ENCODE peak calls at places on chromosome 11, in nine cellular contexts. P is right lobe of liver, Y is H9, U is tibial artery, I is cardiac muscle cell, B is pancreas, R is fibroblast of lung, E is RWPE1, T is IMR-90. H is an unnamed sample.
A peak's percentile ranks its signal among the peaks of the same experiment; 100 is the strongest.

GRCh38 chr11:64128255-64129006 is 37.5 kb downstream of the MACROD1 start:
- DNase-seq in T (no peak), E (no peak), I (no peak), P (no peak), U (no peak), R (no peak), B (peak; percentile 82), Y (no peak), H (no peak)

GRCh38 chr11:19889531-19889930 is 176.9 kb downstream of the NAV2 start:
- DNase-seq in R (peak; percentile 74), T (peak; percentile 38), P (no peak), U (no peak), B (no peak), I (no peak), E (no peak), Y (no peak), H (no peak)

GRCh38 chr11:62548545-62549335 is 2.1 kb upstream of the AHNAK start:
- DNase-seq in P (peak; percentile 77), Y (no peak), T (no peak), U (peak; percentile 73), E (no peak), I (peak; percentile 71), B (no peak), R (peak; percentile 41), H (no peak)

GRCh38 chr11:117230286-117230961 is 1.4 kb downstream of the PCSK7 start:
- DNase-seq in Y (no peak), E (no peak), I (peak; percentile 38), T (peak; percentile 51), U (no peak), R (peak; percentile 48), P (no peak), B (no peak), H (peak; percentile 41)

GRCh38 chr11:104090767-104091166 is 54.3 kb downstream of the DDI1 start:
- DNase-seq in T (no peak), B (no peak), R (peak; percentile 27), I (no peak), U (no peak), Y (no peak), E (no peak), P (no peak), H (no peak)

GRCh38 chr11:61138940-61139339 is 22.3 kb downstream of the VPS37C start:
- DNase-seq in Y (no peak), U (no peak), R (peak; percentile 90), P (peak; percentile 15), E (no peak), T (peak; percentile 76), B (peak; percentile 27), I (peak; percentile 94), H (no peak)

GRCh38 chr11:2273771-2274170 is 3.4 kb upstream of the ASCL2 start:
- DNase-seq in U (peak; percentile 37), R (no peak), I (no peak), B (no peak), Y (no peak), P (no peak), T (no peak), E (no peak), H (no peak)

GRCh38 chr11:112085822-112086421 is 634 bp downstream of the TIMM8B start:
- DNase-seq in I (peak; percentile 33), P (no peak), Y (no peak), B (no peak), E (peak; percentile 44), T (peak; percentile 17), R (peak; percentile 27), U (no peak), H (no peak)

GRCh38 chr11:102416974-102417373 is 35.6 kb downstream of the TMEM123 start:
- DNase-seq in B (no peak), R (no peak), P (no peak), E (no peak), Y (no peak), T (no peak), I (no peak), U (no peak), H (no peak)

GRCh38 chr11:102419181-102419580 is 33.4 kb downstream of the TMEM123 start:
- DNase-seq in E (peak; percentile 23), T (no peak), I (no peak), R (no peak), Y (no peak), B (no peak), U (no peak), P (no peak), H (no peak)

GRCh38 chr11:102414559-102414958 is 38.0 kb downstream of the TMEM123 start:
- DNase-seq in Y (no peak), E (no peak), R (no peak), T (no peak), U (no peak), B (no peak), P (no peak), I (no peak), H (no peak)

GRCh38 chr11:102413497-102413896 is 39.1 kb downstream of the TMEM123 start:
- DNase-seq in B (no peak), E (no peak), T (no peak), U (no peak), I (no peak), R (no peak), P (no peak), Y (no peak), H (no peak)

GRCh38 chr11:102415252-102415916 is 37.2 kb downstream of the TMEM123 start:
- DNase-seq in B (no peak), R (no peak), P (no peak), T (no peak), I (no peak), U (no peak), E (no peak), Y (no peak), H (no peak)
- TF ChIP-seq CTCF in B (no peak), R (no peak), P (no peak), T (no peak), I (no peak), U (no peak), E (no peak), Y (no peak), H (no peak)

GRCh38 chr11:9203715-9204311 is 61.3 kb downstream of the DENND5A start:
- DNase-seq in E (no peak), U (no peak), I (no peak), T (no peak), B (no peak), Y (peak; percentile 41), P (no peak), R (no peak), H (no peak)

GRCh38 chr11:9205596-9205995 is 59.6 kb downstream of the DENND5A start:
- DNase-seq in E (no peak), P (no peak), U (no peak), Y (no peak), T (no peak), I (no peak), R (peak; percentile 43), B (no peak), H (no peak)

GRCh38 chr11:9206496-9206895 is 58.7 kb downstream of the DENND5A start:
- DNase-seq in I (peak; percentile 79), P (no peak), U (no peak), B (no peak), Y (no peak), R (peak; percentile 93), T (peak; percentile 78), E (no peak), H (no peak)

GRCh38 chr11:9200471-9200870 is 64.7 kb downstream of the DENND5A start:
- DNase-seq in R (no peak), E (no peak), P (no peak), B (no peak), U (no peak), I (no peak), T (no peak), Y (no peak), H (no peak)

DNA sequence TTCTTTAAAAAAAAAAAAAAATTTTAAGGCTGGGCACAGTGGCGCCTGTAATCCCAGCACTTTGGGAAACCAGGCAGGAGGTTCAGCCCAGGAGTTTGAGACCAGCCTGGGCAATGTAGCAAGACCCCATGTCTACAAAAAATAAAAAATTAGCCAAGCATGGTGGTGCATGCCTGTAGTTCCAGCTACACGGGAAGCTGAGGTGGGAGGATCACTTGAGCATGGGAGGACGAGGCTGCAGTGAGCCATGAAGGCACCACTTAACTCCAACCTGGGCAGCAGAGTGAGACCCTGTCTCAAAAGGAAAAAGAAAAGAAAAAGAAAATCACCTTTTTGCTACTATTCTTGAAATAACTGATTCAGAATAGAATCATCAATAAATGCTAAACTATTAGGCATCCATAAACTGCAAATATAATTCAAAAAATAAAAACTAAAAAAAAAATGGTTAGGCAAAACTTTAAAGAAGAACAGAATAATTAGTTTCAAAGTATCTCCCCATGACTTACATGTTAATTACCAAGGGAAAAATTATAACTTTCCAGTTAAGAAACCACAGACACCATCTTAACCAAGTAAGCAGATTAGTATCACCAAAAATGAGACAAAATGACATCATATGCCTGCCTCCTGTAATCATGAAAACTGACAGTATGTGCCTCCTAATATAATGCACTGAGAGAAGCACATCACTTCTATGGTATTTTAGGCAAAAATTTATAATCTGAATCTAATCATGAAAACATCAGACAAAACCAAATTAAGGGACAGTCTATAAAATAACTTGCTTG is 63.6 kb downstream of the DENND5A start:
- DNase-seq in E (no peak), B (no peak), T (no peak), Y (no peak), R (no peak), I (no peak), U (no peak), P (no peak), H (no peak)
- TF ChIP-seq CTCF in E (no peak), B (no peak), T (no peak), Y (no peak), R (no peak), I (no peak), U (no peak), P (no peak), H (no peak)

GRCh38 chr11:7534030-7534378 is 20.2 kb downstream of the PPFIBP2 start:
- DNase-seq in P (no peak), T (no peak), Y (no peak), E (no peak), I (no peak), U (no peak), R (no peak), B (no peak), H (no peak)

GRCh38 chr11:7537260-7537659 is 23.5 kb downstream of the PPFIBP2 start:
- DNase-seq in B (no peak), Y (no peak), R (no peak), E (no peak), U (no peak), T (no peak), I (no peak), P (no peak), H (no peak)

GRCh38 chr11:7538023-7538422 is 24.2 kb downstream of the PPFIBP2 start:
- DNase-seq in E (no peak), R (no peak), P (no peak), I (peak; percentile 16), T (no peak), U (no peak), Y (no peak), B (no peak), H (no peak)

GRCh38 chr11:7538466-7539454 is 25.0 kb downstream of the PPFIBP2 start:
- DNase-seq in Y (no peak), T (no peak), E (no peak), R (no peak), B (no peak), U (no peak), I (no peak), P (no peak), H (no peak)

GRCh38 chr11:7536102-7536501 is 22.3 kb downstream of the PPFIBP2 start:
- DNase-seq in P (no peak), T (no peak), I (no peak), Y (peak; percentile 44), R (no peak), B (no peak), U (no peak), E (no peak), H (no peak)
- TF ChIP-seq CTCF in P (no peak), T (no peak), I (no peak), Y (peak; percentile 63), R (peak; percentile 22), B (no peak), U (no peak), E (no peak), H (no peak)

GRCh38 chr11:5291207-5291838 is 10.4 kb downstream of the OR51B4 start:
- DNase-seq in Y (peak; percentile 33), P (no peak), B (no peak), I (peak; percentile 55), R (peak; percentile 32), T (peak; percentile 68), U (no peak), E (peak; percentile 33), H (no peak)
- TF ChIP-seq CTCF in Y (peak; percentile 84), P (peak; percentile 29), B (no peak), I (peak; percentile 75), R (peak; percentile 79), T (peak; percentile 63), U (peak; percentile 22), E (peak; percentile 54), H (no peak)

H was measured in activated B cell treated with CpG ODN at 0.5 μM for 24 hours.